ENCODE peak calls at places on chromosomes 11 and 22, in six cellular contexts. P is HCT116, Y is endothelial cell of umbilical vein, K is PC-3, R is mammary epithelial cell, O is fibroblast of lung. V is an unnamed sample.

GRCh38 chr22:37752189-37753061 is 55.3 kb upstream of the GCAT start:
- DNase-seq in P (peak), Y (peak), K (peak), R (peak), O (peak), V (peak)

GRCh38 chr11:63939351-63939920 is 634 bp downstream of the NAA40 start:
- DNase-seq in P (no peak), Y (peak), K (peak), R (peak), O (peak), V (peak)

GRCh38 chr11:14308114-14308896 is 50.7 kb downstream of the RRAS2 start:
- DNase-seq in P (peak), Y (peak), K (peak), R (peak), O (peak), V (peak)

GRCh38 chr22:19429950-19430889 is 1.3 kb downstream of the HIRA start:
- DNase-seq in P (no peak), Y (peak), K (peak), R (peak), O (peak), V (peak)

GRCh38 chr11:134207538-134208239 is 16.1 kb downstream of the NCAPD3 start:
- DNase-seq in P (no peak), Y (peak), K (peak), R (no peak), O (peak), V (peak)

GRCh38 chr11:117230286-117230961 is 1.4 kb downstream of the PCSK7 start:
- DNase-seq in P (no peak), Y (no peak), K (peak), R (peak), O (no peak), V (peak)

GRCh38 chr11:8167796-8168195 is 1.0 kb downstream of the RIC3 start:
- DNase-seq in P (no peak), Y (no peak), K (no peak), R (peak), O (peak), V (peak)

GRCh38 chr11:128603752-128604472 is 16.6 kb upstream of the ETS1 start:
- DNase-seq in P (no peak), Y (no peak), K (no peak), R (no peak), O (no peak), V (no peak)

GRCh38 chr22:44443641-44444235 is 54.3 kb downstream of the RTL6 start:
- DNase-seq in P (no peak), Y (no peak), K (no peak), R (no peak), O (no peak), V (no peak)

GRCh38 chr11:123590296-123590912 is 64.0 kb downstream of the SCN3B start:
- DNase-seq in P (peak), Y (peak), K (peak), R (peak), O (peak), V (peak)

GRCh38 chr22:38129856-38130255 is 19.4 kb upstream of the BAIAP2L2 start:
- DNase-seq in P (no peak), Y (no peak), K (no peak), R (no peak), O (no peak), V (no peak)

GRCh38 chr11:36374726-36375125 is 78.6 kb downstream of the PRR5L start:
- DNase-seq in P (no peak), Y (no peak), K (no peak), R (no peak), O (no peak), V (no peak)

GRCh38 chr22:42434283-42434682 is 2.1 kb upstream of the NFAM1 start:
- DNase-seq in P (no peak), Y (no peak), K (no peak), R (no peak), O (no peak), V (no peak)

GRCh38 chr11:11581493-11581880 is 40.3 kb downstream of the GALNT18 start:
- DNase-seq in P (no peak), Y (no peak), K (no peak), R (no peak), O (no peak), V (no peak)

GRCh38 chr11:118437736-118438125 is 1.4 kb downstream of the KMT2A start:
- DNase-seq in P (no peak), Y (peak), K (peak), R (peak), O (peak), V (peak)

GRCh38 chr22:45090364-45090960 is 73.3 kb upstream of the NUP50 start:
- DNase-seq in P (no peak), Y (no peak), K (peak), R (no peak), O (peak), V (no peak)

GRCh38 chr11:9573775-9574555 is 495 bp downstream of the WEE1 start:
- DNase-seq in P (no peak), Y (no peak), K (no peak), R (no peak), O (no peak), V (peak)

GRCh38 chr11:60915250-60915914 is 1.4 kb downstream of the TMEM109 start:
- DNase-seq in P (peak), Y (peak), K (peak), R (peak), O (peak), V (peak)

GRCh38 chr11:28836285-28837081 is 728.3 kb downstream of the METTL15 start:
- DNase-seq in P (no peak), Y (peak), K (peak), R (peak), O (peak), V (peak)

GRCh38 chr11:117044287-117045035 is 53.8 kb downstream of the SIK3 start:
- DNase-seq in P (no peak), Y (peak), K (no peak), R (peak), O (no peak), V (no peak)

GRCh38 chr11:57597971-57598830 is 716 bp downstream of the SERPING1 start:
- DNase-seq in P (no peak), Y (no peak), K (no peak), R (no peak), O (peak), V (peak)

GRCh38 chr11:32829157-32829679 is 509 bp upstream of the PRRG4 start:
- DNase-seq in P (no peak), Y (peak), K (peak), R (peak), O (no peak), V (peak)

GRCh38 chr11:3135491-3136440 is 29.3 kb downstream of the OSBPL5 start:
- DNase-seq in P (no peak), Y (no peak), K (no peak), R (no peak), O (no peak), V (no peak)

GRCh38 chr22:28029201-28029948 is 110.3 kb upstream of the PITPNB start:
- DNase-seq in P (no peak), Y (peak), K (peak), R (no peak), O (peak), V (peak)

GRCh38 chr11:72236083-72236697 is 7.8 kb downstream of the PHOX2A start:
- DNase-seq in P (no peak), Y (no peak), K (no peak), R (no peak), O (no peak), V (no peak)

GRCh38 chr11:12109591-12110196 is 696 bp upstream of the MICAL2 start:
- DNase-seq in P (no peak), Y (no peak), K (no peak), R (peak), O (no peak), V (no peak)

GRCh38 chr11:121437686-121438078 is 14.4 kb upstream of the SORL1 start:
- DNase-seq in P (no peak), Y (no peak), K (no peak), R (no peak), O (no peak), V (no peak)

GRCh38 chr11:1935156-1936071 is 11.7 kb upstream of the MRPL23 start:
- DNase-seq in P (no peak), Y (no peak), K (no peak), R (no peak), O (no peak), V (no peak)

GRCh38 chr11:132024587-132025295 is 654.3 kb downstream of the NTM start:
- DNase-seq in P (no peak), Y (peak), K (peak), R (peak), O (peak), V (peak)

GRCh38 chr11:64034411-64034811 is 1.3 kb upstream of the FLRT1 start:
- DNase-seq in P (no peak), Y (no peak), K (no peak), R (no peak), O (no peak), V (no peak)

GRCh38 chr11:22703040-22703439 is 36.6 kb downstream of the GAS2 start:
- DNase-seq in P (peak), Y (peak), K (peak), R (peak), O (peak), V (peak)

GRCh38 chr11:381501-382072 is 12.3 kb downstream of the B4GALNT4 start:
- DNase-seq in P (no peak), Y (no peak), K (no peak), R (no peak), O (no peak), V (no peak)

GRCh38 chr11:103396237-103396636 is 287.0 kb downstream of the DYNC2H1 start:
- DNase-seq in P (no peak), Y (no peak), K (no peak), R (no peak), O (no peak), V (peak)

GRCh38 chr11:108085672-108086071 is 35.7 kb upstream of the ACAT1 start:
- DNase-seq in P (no peak), Y (no peak), K (no peak), R (no peak), O (no peak), V (no peak)

GRCh38 chr11:125165111-125165663 is 636 bp downstream of the PKNOX2 start:
- DNase-seq in P (no peak), Y (peak), K (peak), R (peak), O (peak), V (peak)

GRCh38 chr11:125166903-125167291 is 2.3 kb downstream of the PKNOX2 start:
- DNase-seq in P (no peak), Y (no peak), K (no peak), R (no peak), O (no peak), V (no peak)

GRCh38 chr11:125164422-125165110 is at the start of gene PKNOX2:
- DNase-seq in P (peak), Y (peak), K (peak), R (peak), O (peak), V (peak)

GRCh38 chr11:125166347-125166841 is 1.8 kb downstream of the PKNOX2 start:
- DNase-seq in P (no peak), Y (no peak), K (no peak), R (no peak), O (peak), V (peak)

GRCh38 chr11:125165664-125166346 is 1.3 kb downstream of the PKNOX2 start:
- DNase-seq in P (no peak), Y (no peak), K (no peak), R (no peak), O (peak), V (peak)
- TF ChIP-seq EZH2 in P (no peak), Y (peak), K (peak), R (peak), O (peak), V (peak)

DNA sequence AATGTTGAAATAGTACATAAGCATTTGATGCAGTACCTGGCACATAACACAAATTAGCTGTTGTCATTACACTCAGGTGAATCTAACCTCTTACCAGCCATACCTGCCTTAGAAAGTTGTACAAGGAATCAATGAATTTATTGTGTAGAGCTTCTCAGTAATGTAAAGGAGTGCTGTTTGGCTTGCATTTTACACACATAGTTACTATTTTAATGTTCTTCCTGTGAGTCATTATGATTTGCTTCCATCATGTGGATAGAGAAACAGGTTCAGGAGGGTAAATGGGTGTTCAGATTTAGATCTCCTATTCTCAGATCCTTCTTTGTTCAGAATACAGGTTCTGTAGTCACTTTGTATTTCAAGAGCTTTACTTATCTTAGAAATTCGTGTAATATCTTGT is 27.6 kb upstream of the RCE1 start:
- DNase-seq in P (no peak), Y (peak), K (peak), R (peak), O (no peak), V (peak)
- H3K4me2 ChIP-seq in P (peak), Y (no peak), K (peak), R (no peak), O (no peak), V (no peak)

DNA sequence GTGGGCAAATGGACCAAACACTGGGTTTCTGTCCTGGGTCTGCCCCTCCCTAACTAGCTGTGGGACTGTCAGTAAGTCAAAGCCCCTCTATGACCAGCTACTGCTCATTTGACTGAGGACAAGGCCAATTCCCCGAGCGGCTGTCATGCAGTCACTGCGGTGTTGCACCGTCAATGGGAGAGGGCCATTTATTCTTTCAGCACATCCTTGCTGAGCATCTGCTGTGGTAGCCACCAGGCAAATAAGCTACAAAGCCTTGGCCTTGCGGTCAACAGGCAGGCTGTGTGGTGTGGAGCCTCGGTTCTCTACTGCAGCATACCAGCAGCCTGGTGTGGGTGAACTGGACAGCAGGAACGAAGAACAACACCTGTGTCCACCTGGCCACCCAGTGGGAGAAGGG is 25.8 kb upstream of the SERPIND1 start:
- DNase-seq in P (no peak), Y (no peak), K (no peak), R (no peak), O (no peak), V (no peak)
- H3K27ac ChIP-seq in P (no peak), Y (no peak), K (no peak), R (no peak), O (no peak), V (no peak)

DNA sequence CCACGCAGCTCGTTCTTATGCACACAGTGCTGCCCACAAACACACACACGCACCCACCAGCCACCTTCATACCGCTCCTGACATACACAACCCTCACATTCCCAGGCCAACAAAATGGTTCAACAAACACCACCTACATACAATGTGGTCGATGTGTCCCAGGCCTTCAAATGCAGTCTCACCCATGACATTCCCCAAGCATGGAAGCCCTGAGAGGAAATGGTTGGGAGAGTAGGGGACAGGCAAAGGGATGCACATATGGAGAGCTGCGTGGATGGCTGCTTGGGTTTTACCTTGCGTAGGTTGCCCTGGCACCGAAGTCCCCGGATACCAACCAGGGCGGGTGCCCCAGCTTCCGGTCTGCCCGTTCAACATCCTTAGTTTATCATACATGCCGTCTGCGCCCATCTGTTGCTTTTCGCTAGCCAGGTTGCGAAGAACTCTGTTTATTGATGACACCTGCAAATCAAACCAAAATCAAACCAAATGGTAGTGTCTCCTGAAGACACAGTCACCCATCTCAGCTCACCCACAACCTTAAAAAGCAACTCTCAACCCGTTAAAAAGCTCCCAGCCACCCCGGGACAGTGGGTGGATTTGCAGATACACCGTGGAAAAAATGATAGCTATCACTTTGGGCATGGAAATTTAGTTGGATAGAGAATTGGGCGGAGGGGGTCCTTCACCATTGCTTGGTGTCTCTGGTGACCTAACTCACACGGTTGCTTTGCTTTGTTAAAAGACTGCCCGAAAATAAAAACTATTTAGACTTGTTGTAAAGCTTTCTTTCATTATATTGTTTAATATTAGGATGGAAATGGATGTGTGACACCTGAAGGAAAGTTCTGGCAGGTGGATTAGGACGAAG is 10.5 kb downstream of the PAX6 start:
- DNase-seq in P (no peak), Y (no peak), K (no peak), R (no peak), O (no peak), V (no peak)
- TF ChIP-seq EZH2 in P (no peak), Y (no peak), K (no peak), R (peak), O (peak), V (no peak)

DNA sequence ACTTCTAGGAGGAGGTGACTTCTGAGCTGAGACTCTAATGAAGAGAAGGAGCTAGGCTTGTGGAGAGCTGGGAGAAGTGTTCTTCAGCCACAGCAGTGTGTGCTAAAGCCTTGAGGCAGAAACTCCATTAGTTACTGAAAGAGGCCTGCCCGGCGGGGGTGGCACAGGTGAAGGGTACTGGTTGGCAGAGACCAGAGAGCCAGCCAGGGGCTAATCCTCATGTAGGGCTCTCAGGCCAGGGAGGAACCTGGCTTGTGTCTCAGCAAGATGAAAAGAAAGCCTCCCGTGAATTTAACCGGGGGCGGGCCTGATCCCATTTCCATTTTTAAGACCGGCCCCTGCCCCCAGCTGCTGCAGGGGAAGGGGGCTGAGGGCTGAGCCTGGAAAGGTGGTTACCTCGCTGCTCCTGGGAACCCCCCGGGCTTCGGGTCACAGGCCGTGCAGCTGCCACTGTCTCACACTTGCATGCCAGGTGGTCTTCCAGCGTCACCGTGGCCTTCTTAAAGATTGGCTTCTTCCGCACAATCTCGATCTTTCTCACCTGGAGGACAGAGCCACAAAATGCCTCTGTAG is 15.0 kb downstream of the PDGFB start:
- DNase-seq in P (no peak), Y (no peak), K (no peak), R (no peak), O (no peak), V (no peak)
- H3K4me2 ChIP-seq in P (no peak), Y (no peak), K (no peak), R (no peak), O (no peak), V (no peak)

V was measured in GM23248.